ENCODE peak calls at places on chromosome 5, in five cellular contexts. Z is H1, T is mesendoderm, D is neuronal stem cell, V is trophoblast cell. I is an unnamed sample.

GRCh38 chr5:29697786-29698414 is 1495.6 kb upstream of the CDH6 start:
- DNase-seq in V (peak), Z (no peak), D (peak), T (peak), I (no peak)

GRCh38 chr5:16554110-16554509 is 62.7 kb downstream of the RETREG1 start:
- DNase-seq in D (no peak), Z (no peak), T (no peak), V (no peak), I (no peak)

GRCh38 chr5:40879163-40879942 is 29.9 kb upstream of the C7 start:
- DNase-seq in Z (no peak), V (peak), T (peak), D (no peak), I (peak)

GRCh38 chr5:42800748-42801330 is 10.9 kb downstream of the SELENOP start:
- DNase-seq in V (no peak), Z (no peak), T (no peak), D (no peak), I (no peak)

GRCh38 chr5:178548751-178549150 is 41.4 kb downstream of the COL23A1 start:
- DNase-seq in D (no peak), V (peak), T (no peak), Z (no peak), I (no peak)

GRCh38 chr5:982377-983237 is 26.0 kb upstream of the NKD2 start:
- DNase-seq in Z (peak), D (no peak), T (peak), V (no peak), I (no peak)

GRCh38 chr5:75670571-75670970 is 46.7 kb downstream of the POC5 start:
- DNase-seq in D (no peak), T (no peak), V (peak), Z (no peak), I (no peak)

GRCh38 chr5:159218595-159219023 is 9.3 kb upstream of the RNF145 start:
- DNase-seq in D (no peak), Z (no peak), V (no peak), T (no peak), I (peak)

GRCh38 chr5:170403675-170404074 is 14.5 kb upstream of the KCNMB1 start:
- DNase-seq in Z (no peak), V (no peak), T (peak), D (no peak), I (no peak)

GRCh38 chr5:143147918-143148317 is 255.6 kb downstream of the NR3C1 start:
- DNase-seq in T (no peak), Z (no peak), V (no peak), D (no peak), I (peak)

GRCh38 chr5:1118231-1118698 is 6.4 kb upstream of the SLC12A7 start:
- DNase-seq in Z (no peak), T (no peak), V (no peak), D (no peak), I (peak)

GRCh38 chr5:74546796-74547195 is 93.7 kb downstream of the ENC1 start:
- DNase-seq in V (no peak), D (no peak), T (no peak), Z (no peak), I (peak)

GRCh38 chr5:137730331-137730730 is 5.6 kb downstream of the KLHL3 start:
- DNase-seq in D (no peak), V (peak), T (no peak), Z (no peak), I (peak)

GRCh38 chr5:14676320-14676719 is 11.8 kb downstream of the OTULIN start:
- DNase-seq in T (no peak), D (no peak), Z (no peak), V (no peak), I (peak)

GRCh38 chr5:128777052-128777451 is 188.2 kb upstream of the SLC27A6 start:
- DNase-seq in T (no peak), D (no peak), V (no peak), Z (no peak), I (no peak)

GRCh38 chr5:68122439-68122906 is 93.1 kb upstream of the PIK3R1 start:
- DNase-seq in V (no peak), T (no peak), D (no peak), Z (no peak), I (no peak)

GRCh38 chr5:59746261-59746765 is 147.2 kb downstream of the PDE4D start:
- DNase-seq in Z (no peak), V (no peak), D (no peak), T (no peak), I (peak)

GRCh38 chr5:136159457-136159856 is 26.8 kb downstream of the SMAD5 start:
- DNase-seq in T (peak), D (no peak), V (peak), Z (no peak), I (no peak)

GRCh38 chr5:114450516-114450909 is 88.6 kb downstream of the KCNN2 start:
- DNase-seq in Z (no peak), V (peak), D (no peak), T (peak), I (no peak)

GRCh38 chr5:458547-459353 is 15.8 kb downstream of the EXOC3 start:
- DNase-seq in T (no peak), Z (no peak), V (peak), D (no peak), I (peak)

GRCh38 chr5:17381926-17382325 is 116.1 kb upstream of the TAF11L2 start:
- DNase-seq in Z (no peak), V (peak), D (no peak), T (no peak), I (no peak)

GRCh38 chr5:142717582-142718215 is 31.8 kb upstream of the FGF1 start:
- DNase-seq in Z (no peak), V (peak), T (peak), D (no peak), I (peak)

GRCh38 chr5:53076014-53076413 is 33.5 kb downstream of the MOCS2 start:
- DNase-seq in T (no peak), D (no peak), Z (no peak), V (no peak), I (no peak)

GRCh38 chr5:53923969-53924876 is 363.8 kb downstream of the NDUFS4 start:
- DNase-seq in D (no peak), V (no peak), T (no peak), Z (no peak), I (peak)

GRCh38 chr5:78251663-78252284 is 42.7 kb downstream of the AP3B1 start:
- DNase-seq in D (no peak), Z (no peak), V (no peak), T (peak), I (no peak)

GRCh38 chr5:138138949-138139775 is at the start of gene NME5:
- DNase-seq in Z (peak), V (peak), T (peak), D (peak), I (peak)

GRCh38 chr5:91885291-91886265 is 502.5 kb upstream of the ARRDC3 start:
- DNase-seq in T (peak), V (no peak), D (no peak), Z (no peak), I (no peak)

GRCh38 chr5:41211417-41211816 is 1.9 kb downstream of the C6 start:
- DNase-seq in V (no peak), D (no peak), T (no peak), Z (no peak), I (no peak)

GRCh38 chr5:167943353-167943752 is 348.1 kb upstream of the WWC1 start:
- DNase-seq in D (no peak), V (no peak), Z (no peak), T (no peak), I (no peak)

GRCh38 chr5:72539038-72539437 is 31.8 kb upstream of the ZNF366 start:
- DNase-seq in V (no peak), T (no peak), Z (no peak), D (no peak), I (no peak)

GRCh38 chr5:59587489-59588337 is 305.8 kb downstream of the PDE4D start:
- DNase-seq in D (peak), T (peak), V (no peak), Z (peak), I (peak)

GRCh38 chr5:40428129-40428528 is 251.6 kb upstream of the PTGER4 start:
- DNase-seq in D (no peak), V (peak), Z (no peak), T (no peak), I (peak)

GRCh38 chr5:132446621-132447020 is 44.0 kb downstream of the IRF1 start:
- DNase-seq in Z (no peak), T (no peak), V (no peak), D (no peak), I (peak)

GRCh38 chr5:59450245-59450644 is 443.3 kb downstream of the PDE4D start:
- DNase-seq in V (peak), Z (no peak), D (no peak), T (peak), I (no peak)

GRCh38 chr5:146794326-146795029 is 84.1 kb downstream of the PPP2R2B start:
- DNase-seq in V (no peak), Z (no peak), T (no peak), D (no peak), I (no peak)

GRCh38 chr5:95630394-95630917 is 10.6 kb downstream of the GPR150 start:
- DNase-seq in Z (no peak), V (no peak), T (no peak), D (no peak), I (no peak)
- H3K4ac ChIP-seq in Z (no peak), V (no peak), T (no peak), D (no peak), I (no peak)

GRCh38 chr5:67053229-67053628 is 143.4 kb downstream of the CD180 start:
- DNase-seq in D (no peak), T (no peak), V (no peak), Z (no peak), I (no peak)
- H3K4ac ChIP-seq in D (no peak), T (no peak), V (no peak), Z (no peak), I (no peak)

GRCh38 chr5:124596595-124597388 is 149.6 kb downstream of the ZNF608 start:
- DNase-seq in T (peak), Z (no peak), D (no peak), V (peak), I (peak)
- H3K4ac ChIP-seq in T (no peak), Z (no peak), D (no peak), V (no peak), I (no peak)

DNA sequence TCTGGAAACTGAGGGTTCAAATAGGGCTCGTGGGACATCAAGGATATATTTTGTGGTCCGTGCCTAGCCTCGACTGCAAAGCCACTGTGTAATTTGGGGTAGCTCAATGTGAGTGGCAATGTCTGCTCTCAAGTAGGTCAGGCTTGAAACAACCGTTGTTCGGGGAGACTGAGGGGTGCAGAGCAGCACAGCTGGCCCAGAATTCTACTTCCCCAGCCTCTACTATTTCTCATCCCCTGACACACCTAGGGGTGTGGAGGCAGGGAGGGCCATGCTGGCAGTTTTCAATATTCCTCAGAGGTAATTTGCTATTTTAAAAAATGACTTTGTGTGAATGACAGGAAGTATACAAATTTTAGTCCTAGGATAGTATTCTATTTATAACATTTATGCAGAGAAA is 1.4 kb upstream of the DAB2 start:
- DNase-seq in V (no peak), Z (no peak), D (no peak), T (no peak), I (no peak)
- H3K4ac ChIP-seq in V (no peak), Z (no peak), D (no peak), T (no peak), I (peak)

GRCh38 chr5:32585122-32585445 is 273 bp upstream of the SUB1 start:
- DNase-seq in Z (no peak), D (no peak), V (no peak), T (no peak), I (no peak)
- H3K4ac ChIP-seq in Z (no peak), D (no peak), V (no peak), T (peak), I (peak)